ENCODE peak calls at places on chromosomes 6 and 20, in five cellular contexts. O is effector memory CD4-positive, alpha-beta T cell; R is stomach; T is heart right ventricle; W is AG04450. M is an unnamed sample.

GRCh38 chr6:149921361-149921760 is 1.6 kb downstream of the RAET1G start:
- DNase-seq in T (no peak), O (no peak), R (no peak), W (no peak), M (no peak)

GRCh38 chr20:61758556-61759200 is 307.0 kb downstream of the TAF4 start:
- DNase-seq in R (no peak), W (no peak), O (no peak), T (no peak), M (no peak)

GRCh38 chr20:41927189-41927588 is 309.0 kb upstream of the CHD6 start:
- DNase-seq in R (no peak), T (no peak), O (no peak), W (no peak), M (no peak)

GRCh38 chr6:168583821-168584220 is 142.8 kb downstream of the SMOC2 start:
- DNase-seq in W (no peak), R (peak; percentile 56), T (no peak), O (no peak), M (no peak)

GRCh38 chr6:116265081-116265829 is 11.4 kb upstream of the TSPYL4 start:
- DNase-seq in O (no peak), T (peak; percentile 54), R (peak; percentile 64), W (no peak), M (no peak)

GRCh38 chr6:152458648-152459047 is 178.5 kb downstream of the SYNE1 start:
- DNase-seq in W (no peak), R (no peak), O (no peak), T (no peak), M (peak; percentile 24)

GRCh38 chr6:36610576-36611336 is 16.6 kb downstream of the SRSF3 start:
- DNase-seq in R (no peak), O (no peak), T (no peak), W (no peak), M (no peak)

GRCh38 chr6:131819507-131820228 is 11.8 kb downstream of the ENPP1 start:
- DNase-seq in W (peak; percentile 78), T (no peak), R (no peak), O (no peak), M (no peak)

GRCh38 chr20:57372157-57372556 is 19.0 kb upstream of the RBM38 start:
- DNase-seq in W (no peak), T (no peak), R (no peak), O (no peak), M (no peak)

GRCh38 chr6:43862925-43863324 is 92.9 kb downstream of the VEGFA start:
- DNase-seq in R (no peak), O (no peak), W (no peak), T (no peak), M (no peak)

GRCh38 chr6:46015119-46015968 is at the start of gene CLIC5:
- DNase-seq in O (no peak), W (no peak), R (peak; percentile 38), T (peak; percentile 78), M (no peak)

GRCh38 chr6:150394053-150394875 is 25.5 kb downstream of the IYD start:
- DNase-seq in O (no peak), R (no peak), W (no peak), T (no peak), M (no peak)

GRCh38 chr6:148967546-148967945 is 220.7 kb downstream of the UST start:
- DNase-seq in R (no peak), O (no peak), T (no peak), W (no peak), M (no peak)

GRCh38 chr6:5025911-5026819 is 22.3 kb upstream of the RPP40 start:
- DNase-seq in O (no peak), W (no peak), T (peak; percentile 61), R (peak; percentile 44), M (no peak)

GRCh38 chr6:17703256-17703694 is 3.5 kb downstream of the NUP153 start:
- DNase-seq in R (no peak), O (no peak), W (peak; percentile 21), T (no peak), M (peak; percentile 64)

GRCh38 chr6:37713529-37714119 is 15.9 kb upstream of the MDGA1 start:
- DNase-seq in W (no peak), O (no peak), T (no peak), R (no peak), M (peak; percentile 77)

GRCh38 chr6:20203561-20204528 is 8.4 kb downstream of the MBOAT1 start:
- DNase-seq in W (no peak), O (no peak), R (no peak), T (no peak), M (no peak)

GRCh38 chr20:22438926-22439325 is 145.4 kb downstream of the FOXA2 start:
- DNase-seq in W (no peak), T (no peak), R (no peak), O (no peak), M (no peak)

GRCh38 chr20:51541189-51542032 is 1.1 kb downstream of the NFATC2 start:
- DNase-seq in O (peak; percentile 83), T (peak; percentile 67), R (peak; percentile 80), W (no peak), M (no peak)

GRCh38 chr6:159934181-159934580 is 34.7 kb upstream of the IGF2R start:
- DNase-seq in R (no peak), O (no peak), T (no peak), W (no peak), M (no peak)

GRCh38 chr20:63363981-63364536 is 2.9 kb upstream of the CHRNA4 start:
- DNase-seq in W (no peak), O (no peak), T (peak; percentile 3), R (no peak), M (no peak)

GRCh38 chr6:151374024-151374423 is 17.3 kb downstream of the ZBTB2 start:
- DNase-seq in T (no peak), O (no peak), W (no peak), R (no peak), M (no peak)

GRCh38 chr20:52493177-52493711 is 301.7 kb upstream of the ZFP64 start:
- DNase-seq in T (no peak), R (no peak), W (no peak), O (no peak), M (peak; percentile 17)

GRCh38 chr6:118808794-118809668 is 84.9 kb upstream of the ASF1A start:
- DNase-seq in W (no peak), R (no peak), T (no peak), O (no peak), M (no peak)

GRCh38 chr20:7090001-7090400 is 322.5 kb downstream of the BMP2 start:
- DNase-seq in R (no peak), W (no peak), O (no peak), T (no peak), M (no peak)

GRCh38 chr20:22663528-22664025 is 79.2 kb upstream of the FOXA2 start:
- DNase-seq in T (no peak), O (no peak), R (no peak), W (no peak), M (no peak)

GRCh38 chr6:108874470-108875160 is 26.4 kb downstream of the ARMC2 start:
- DNase-seq in T (no peak), O (no peak), W (no peak), R (no peak), M (peak; percentile 32)

GRCh38 chr6:131923356-131923755 is 27.8 kb downstream of the CCN2 start:
- DNase-seq in T (no peak), W (no peak), R (peak; percentile 67), O (no peak), M (no peak)

GRCh38 chr20:32359633-32360332 is 1.7 kb downstream of the ASXL1 start:
- DNase-seq in O (no peak), R (no peak), T (no peak), W (no peak), M (no peak)

GRCh38 chr6:157456524-157456829 is 75.5 kb downstream of the ZDHHC14 start:
- DNase-seq in R (no peak), O (no peak), T (no peak), W (no peak), M (no peak)
- H3K4me3 ChIP-seq in R (no peak overlapping the region), O (no peak overlapping the region), T (no peak overlapping the region), W (no peak overlapping the region), M (no peak overlapping the region)

DNA sequence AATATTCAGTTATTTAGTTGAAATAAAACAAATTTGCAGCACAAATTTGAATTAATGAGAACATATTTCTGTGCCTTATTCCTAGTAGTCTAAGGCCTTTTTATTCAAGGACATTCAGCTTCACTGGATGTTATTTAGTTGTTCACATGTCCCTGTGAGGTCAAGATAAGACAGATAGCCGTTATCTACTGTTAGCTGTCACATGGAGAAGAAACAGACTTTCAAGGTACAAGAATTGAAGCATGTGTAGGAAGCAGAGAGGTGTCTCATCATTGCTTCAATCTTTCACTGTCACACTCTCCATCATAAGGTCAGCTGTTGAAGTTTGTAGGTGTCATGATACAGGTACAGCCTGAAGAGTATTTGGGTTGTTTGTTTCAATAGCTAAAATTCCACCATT is 112.9 kb upstream of the JAG1 start:
- DNase-seq in W (no peak), T (no peak), O (no peak), R (no peak), M (no peak)
- H3K4me3 ChIP-seq in W (no peak overlapping the region), T (no peak overlapping the region), O (no peak overlapping the region), R (no peak overlapping the region), M (no peak overlapping the region)

GRCh38 chr20:53708129-53708968 is 114.7 kb upstream of the ZNF217 start:
- DNase-seq in O (no peak), R (no peak), W (peak; percentile 41), T (no peak), M (peak; percentile 80)
- H3K4me3 ChIP-seq in O (peak overlapping the region; percentile 2), R (no peak overlapping the region), W (no peak overlapping the region), T (no peak overlapping the region), M (no peak overlapping the region)

GRCh38 chr6:133369755-133370154 is 128.6 kb downstream of the EYA4 start:
- DNase-seq in T (no peak), W (no peak), O (no peak), R (no peak), M (no peak)
- H3K4me3 ChIP-seq in T (no peak overlapping the region), W (no peak overlapping the region), O (no peak overlapping the region), R (no peak overlapping the region), M (no peak overlapping the region)

GRCh38 chr6:133410628-133411027 is 169.5 kb downstream of the EYA4 start:
- DNase-seq in T (no peak), O (no peak), W (no peak), R (no peak), M (no peak)

GRCh38 chr6:133411757-133412156 is 170.6 kb downstream of the EYA4 start:
- DNase-seq in O (no peak), R (no peak), W (no peak), T (no peak), M (no peak)

GRCh38 chr6:133404728-133405127 is 163.6 kb downstream of the EYA4 start:
- DNase-seq in W (no peak), T (no peak), O (no peak), R (no peak), M (no peak)

GRCh38 chr6:133408543-133408942 is 167.4 kb downstream of the EYA4 start:
- DNase-seq in O (no peak), R (no peak), W (no peak), T (no peak), M (no peak)

GRCh38 chr6:133407320-133408100 is 166.4 kb downstream of the EYA4 start:
- DNase-seq in T (no peak), W (no peak), O (no peak), R (no peak), M (no peak)
- H3K4me3 ChIP-seq in T (no peak overlapping the region), W (no peak overlapping the region), O (no peak overlapping the region), R (no peak overlapping the region), M (no peak overlapping the region)

M was measured in skeletal muscle cell.